ENCODE peak calls at places on chromosomes 4 and X, in seven cellular contexts. O is fibroblast of villous mesenchyme, X is neural progenitor cell, W is AG04450, Y is suprapubic skin, B is gastrocnemius medialis, F is astrocyte of the spinal cord. E is an unnamed sample.

GRCh38 chr4:2259036-2259540 is 2.8 kb downstream of the MXD4 start:
- DNase-seq in O (no peak), X (no peak), W (no peak), Y (peak), B (peak), F (no peak), E (no peak)

GRCh38 chr4:82320351-82320750 is 53.4 kb downstream of the HNRNPD start:
- DNase-seq in O (no peak), X (no peak), W (no peak), Y (no peak), B (no peak), F (no peak), E (no peak)

GRCh38 chr4:109051054-109051453 is 251.4 kb downstream of the COL25A1 start:
- DNase-seq in O (no peak), X (no peak), W (no peak), Y (no peak), B (no peak), F (no peak), E (no peak)

GRCh38 chrX:13700380-13700779 is 11.5 kb downstream of the RAB9A start:
- DNase-seq in O (no peak), X (no peak), W (no peak), Y (no peak), B (no peak), F (no peak), E (no peak)

GRCh38 chr4:82421796-82422560 is 8.3 kb downstream of the HNRNPDL start:
- DNase-seq in O (no peak), X (no peak), W (no peak), Y (no peak), B (no peak), F (no peak), E (no peak)

GRCh38 chrX:39327255-39327654 is 526.0 kb downstream of the MID1IP1 start:
- DNase-seq in O (no peak), X (no peak), W (no peak), Y (no peak), B (no peak), F (no peak), E (no peak)

GRCh38 chr4:53962516-53963225 is 101.7 kb downstream of the CHIC2 start:
- DNase-seq in O (peak), X (peak), W (peak), Y (no peak), B (no peak), F (peak), E (no peak)

GRCh38 chrX:86149089-86149488 is 838 bp downstream of the DACH2 start:
- DNase-seq in O (no peak), X (peak), W (no peak), Y (no peak), B (no peak), F (no peak), E (no peak)

GRCh38 chrX:112941209-112941788 is 100.7 kb upstream of the AMOT start:
- DNase-seq in O (no peak), X (no peak), W (no peak), Y (no peak), B (no peak), F (no peak), E (no peak)

GRCh38 chr4:21203416-21203815 is 503.2 kb downstream of the PACRGL start:
- DNase-seq in O (no peak), X (peak), W (no peak), Y (no peak), B (no peak), F (no peak), E (no peak)

GRCh38 chr4:41990383-41991111 is at the start of gene SLC30A9:
- DNase-seq in O (peak), X (peak), W (peak), Y (peak), B (peak), F (peak), E (peak)

GRCh38 chr4:89329280-89329679 is 21.7 kb upstream of the GPRIN3 start:
- DNase-seq in O (no peak), X (no peak), W (no peak), Y (no peak), B (no peak), F (no peak), E (no peak)
- H3K4me3 ChIP-seq in O (no peak), X (no peak), W (no peak), Y (no peak), B (no peak), F (no peak), E (no peak)

GRCh38 chrX:132634521-132634920 is 145.7 kb upstream of the MBNL3 start:
- DNase-seq in O (no peak), X (no peak), W (no peak), Y (no peak), B (no peak), F (no peak), E (no peak)

GRCh38 chrX:132638313-132638712 is 149.5 kb upstream of the MBNL3 start:
- DNase-seq in O (no peak), X (no peak), W (no peak), Y (no peak), B (no peak), F (no peak), E (no peak)

GRCh38 chrX:132631579-132632232 is 142.9 kb upstream of the MBNL3 start:
- DNase-seq in O (peak), X (peak), W (no peak), Y (no peak), B (no peak), F (peak), E (no peak)

DNA sequence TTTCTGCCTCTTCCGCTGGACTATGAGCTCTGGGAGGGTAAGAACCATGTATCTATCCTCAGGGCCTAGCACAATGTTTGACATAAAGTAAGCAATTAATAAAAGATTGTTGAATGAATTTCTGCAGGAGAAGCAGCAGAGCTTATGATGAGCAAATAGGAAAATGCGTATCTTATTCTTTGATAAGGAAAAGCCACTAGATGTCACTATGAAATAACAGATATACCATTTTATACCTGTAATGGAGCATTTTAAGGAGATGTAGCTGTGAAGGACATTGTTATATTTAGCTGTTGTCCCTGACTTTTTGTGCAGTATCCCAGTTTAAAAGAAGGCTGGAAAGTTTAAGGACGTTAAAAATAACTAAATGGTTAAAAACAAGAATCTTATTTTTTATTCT is 147.2 kb upstream of the MBNL3 start:
- DNase-seq in O (no peak), X (no peak), W (no peak), Y (no peak), B (no peak), F (peak), E (no peak)
- TF ChIP-seq CTCF in O (no peak), X (no peak), W (no peak), Y (no peak), B (no peak), F (no peak), E (no peak)

GRCh38 chrX:28099166-28099565 is 117.9 kb upstream of the DCAF8L1 start:
- DNase-seq in O (peak), X (no peak), W (no peak), Y (no peak), B (no peak), F (no peak), E (no peak)
- H3K4me3 ChIP-seq in O (no peak), X (no peak), W (no peak), Y (no peak), B (no peak), F (no peak), E (no peak)

GRCh38 chr4:153131478-153132069 is 72.7 kb upstream of the TRIM2 start:
- DNase-seq in O (no peak), X (no peak), W (no peak), Y (no peak), B (no peak), F (no peak), E (no peak)
- TF ChIP-seq CTCF in O (no peak), X (peak), W (peak), Y (no peak), B (no peak), F (no peak), E (no peak)

GRCh38 chr4:4386736-4387392 is at the start of gene NSG1:
- DNase-seq in O (peak), X (peak), W (no peak), Y (no peak), B (no peak), F (peak), E (no peak)
- H3K4me3 ChIP-seq in O (peak), X (peak), W (peak), Y (peak), B (peak), F (peak), E (peak)

GRCh38 chr4:6019316-6020263 is 1.4 kb upstream of the C4orf50 start:
- DNase-seq in O (peak), X (peak), W (peak), Y (no peak), B (no peak), F (peak), E (peak)

GRCh38 chr4:6021831-6022606 is 3.8 kb upstream of the C4orf50 start:
- DNase-seq in O (no peak), X (no peak), W (no peak), Y (no peak), B (no peak), F (no peak), E (no peak)

GRCh38 chr4:6018331-6018730 is at the start of gene C4orf50:
- DNase-seq in O (no peak), X (no peak), W (no peak), Y (no peak), B (no peak), F (no peak), E (no peak)

GRCh38 chr4:6022607-6023288 is 4.5 kb upstream of the C4orf50 start:
- DNase-seq in O (no peak), X (no peak), W (no peak), Y (no peak), B (no peak), F (no peak), E (no peak)

GRCh38 chr4:6020633-6021032 is 2.4 kb upstream of the C4orf50 start:
- DNase-seq in O (no peak), X (no peak), W (no peak), Y (no peak), B (no peak), F (no peak), E (no peak)
- TF ChIP-seq CTCF in O (no peak), X (no peak), W (no peak), Y (no peak), B (no peak), F (no peak), E (no peak)

DNA sequence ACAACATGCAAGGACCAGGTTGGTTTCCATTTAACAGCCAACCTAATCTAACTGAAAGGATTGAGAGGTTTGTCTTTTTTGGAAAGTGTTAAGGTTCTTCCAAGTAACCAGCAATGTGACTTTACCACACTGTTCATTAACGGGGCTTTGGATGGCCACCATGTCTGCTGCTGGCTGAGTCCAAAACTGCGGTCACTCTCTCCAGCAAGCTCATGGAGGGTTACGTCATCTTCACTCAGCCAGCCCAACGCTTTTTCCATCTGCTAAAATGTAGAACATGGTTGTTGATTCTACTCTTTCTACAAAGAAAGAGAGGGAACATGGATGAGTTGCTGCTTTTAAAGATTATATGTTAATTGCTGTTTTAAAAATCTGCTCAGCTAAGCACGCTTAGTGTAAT is 11.0 kb downstream of the PKD2 start:
- DNase-seq in O (peak), X (no peak), W (peak), Y (peak), B (no peak), F (peak), E (peak)
- H3K4me3 ChIP-seq in O (peak), X (no peak), W (no peak), Y (no peak), B (peak), F (no peak), E (no peak)

GRCh38 chr4:142719854-142720541 is 126.1 kb downstream of the INPP4B start:
- DNase-seq in O (no peak), X (peak), W (no peak), Y (no peak), B (no peak), F (peak), E (no peak)
- TF ChIP-seq CTCF in O (peak), X (peak), W (peak), Y (no peak), B (peak), F (peak), E (peak)

DNA sequence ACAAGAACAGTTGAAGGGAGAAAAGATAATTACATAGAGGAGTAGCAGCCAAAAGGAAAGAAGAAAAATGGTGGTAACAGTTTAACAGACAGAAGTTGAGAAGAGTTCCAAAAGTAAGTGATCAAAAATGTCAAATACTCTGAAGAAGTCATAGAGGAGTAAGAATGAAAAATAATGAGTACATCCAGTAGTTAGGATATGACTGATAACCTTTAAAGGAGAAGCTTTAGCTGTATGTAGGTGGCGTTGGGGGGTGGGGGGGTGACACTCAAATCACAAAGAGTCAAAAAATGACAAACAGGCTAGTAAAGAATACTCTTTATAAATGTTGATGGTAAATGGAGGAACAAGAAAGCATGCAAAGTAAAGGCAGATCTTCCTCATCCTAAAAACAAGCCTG is 40.6 kb downstream of the RAB33A start:
- DNase-seq in O (no peak), X (no peak), W (no peak), Y (no peak), B (no peak), F (no peak), E (no peak)
- H3K4me3 ChIP-seq in O (no peak), X (no peak), W (no peak), Y (no peak), B (no peak), F (no peak), E (no peak)